ENCODE peak calls at places on chromosomes 12 and 14, in nine cellular contexts. P, H, B, M, X, Y, Q, U and E are unnamed samples.
A peak's percentile ranks its signal among the peaks of the same experiment; 100 is the strongest.

GRCh38 chr14:61565181-61565580 is 130.1 kb upstream of the HIF1A start:
- DNase-seq in U (no peak), Q (no peak), M (no peak), B (no peak), H (no peak), Y (no peak), X (no peak), P (no peak), E (no peak)

GRCh38 chr12:79378496-79378895 is 312.3 kb downstream of the PAWR start:
- DNase-seq in M (no peak), Y (no peak), U (no peak), P (no peak), X (no peak), H (no peak), B (no peak), Q (no peak), E (no peak)

GRCh38 chr12:7155471-7156034 is 25.4 kb downstream of the CLSTN3 start:
- DNase-seq in X (no peak), M (peak; percentile 45), H (peak; percentile 83), U (no peak), B (no peak), P (no peak), Y (no peak), Q (no peak), E (no peak)

GRCh38 chr14:75978249-75978731 is 3.5 kb downstream of the TGFB3 start:
- DNase-seq in U (no peak), M (peak; percentile 56), H (peak; percentile 33), Y (no peak), X (no peak), B (no peak), P (no peak), Q (no peak), E (no peak)

GRCh38 chr12:47742253-47742825 is 16.3 kb downstream of the RAPGEF3 start:
- DNase-seq in X (no peak), B (no peak), U (peak; percentile 76), M (peak; percentile 95), Q (peak; percentile 60), P (peak; percentile 68), Y (peak; percentile 69), H (peak; percentile 64), E (no peak)

GRCh38 chr12:113232787-113233585 is 11.7 kb downstream of the TPCN1 start:
- DNase-seq in B (no peak), H (peak; percentile 34), U (peak; percentile 70), M (peak; percentile 96), Y (peak; percentile 82), P (no peak), Q (no peak), X (peak; percentile 86), E (no peak)

GRCh38 chr14:64702493-64703392 is 1.5 kb upstream of the PLEKHG3 start:
- DNase-seq in Y (no peak), P (no peak), Q (no peak), B (no peak), H (peak; percentile 68), M (peak; percentile 96), U (peak; percentile 73), X (no peak), E (no peak)

GRCh38 chr12:106106892-106107291 is 31.9 kb downstream of the NUAK1 start:
- DNase-seq in X (no peak), P (no peak), Y (no peak), B (peak; percentile 67), M (peak; percentile 75), U (no peak), H (peak; percentile 94), Q (no peak), E (no peak)

GRCh38 chr12:68495666-68496065 is 115.0 kb upstream of the RAP1B start:
- DNase-seq in H (no peak), B (peak; percentile 32), Q (no peak), Y (no peak), X (no peak), P (no peak), U (no peak), M (no peak), E (no peak)

GRCh38 chr14:32654106-32654505 is 284.6 kb upstream of the NPAS3 start:
- DNase-seq in Y (no peak), H (no peak), X (no peak), P (no peak), Q (no peak), M (no peak), B (peak; percentile 34), U (no peak), E (no peak)

GRCh38 chr14:53062856-53063255 is 90.3 kb downstream of the DDHD1 start:
- DNase-seq in Q (no peak), X (no peak), B (no peak), H (no peak), P (no peak), Y (no peak), U (no peak), M (no peak), E (no peak)

GRCh38 chr12:124621296-124621660 is 53.9 kb upstream of the NCOR2 start:
- DNase-seq in B (no peak), Q (no peak), U (no peak), P (peak; percentile 78), M (peak; percentile 85), X (no peak), Y (peak; percentile 89), H (no peak), E (no peak)

GRCh38 chr12:132593521-132593920 is 16.9 kb downstream of the LRCOL1 start:
- DNase-seq in P (peak; percentile 35), Y (no peak), H (no peak), B (no peak), X (no peak), Q (no peak), U (no peak), M (no peak), E (no peak)

GRCh38 chr12:132593938-132594358 is 16.4 kb downstream of the LRCOL1 start:
- DNase-seq in P (peak; percentile 91), M (peak; percentile 94), Q (peak; percentile 89), B (peak; percentile 94), Y (peak; percentile 93), H (peak; percentile 96), U (peak; percentile 92), X (peak; percentile 48), E (peak; percentile 74)

GRCh38 chr12:132595183-132595582 is 15.2 kb downstream of the LRCOL1 start:
- DNase-seq in X (no peak), P (no peak), H (no peak), Q (no peak), U (no peak), M (no peak), Y (no peak), B (no peak), E (no peak)

GRCh38 chr12:132597333-132598283 is 12.8 kb downstream of the LRCOL1 start:
- DNase-seq in Y (no peak), P (peak; percentile 58), U (peak; percentile 72), M (peak; percentile 79), Q (no peak), H (no peak), B (peak; percentile 61), X (no peak), E (peak; percentile 35)

GRCh38 chr12:132596016-132596415 is 14.4 kb downstream of the LRCOL1 start:
- DNase-seq in B (peak; percentile 69), P (no peak), Y (peak; percentile 50), H (no peak), U (no peak), X (no peak), M (peak; percentile 66), Q (no peak), E (no peak)
- TF ChIP-seq CTCF in B (no peak), P (no peak), Y (no peak), H (no peak), U (no peak), X (no peak), M (no peak), Q (no peak), E (no peak)

GRCh38 chr12:100128509-100128908 is 14.2 kb downstream of the BLTP3B start:
- DNase-seq in H (peak; percentile 77), B (peak; percentile 54), Q (no peak), M (peak; percentile 88), Y (peak; percentile 37), U (peak; percentile 14), P (no peak), X (no peak), E (no peak)
- TF ChIP-seq CTCF in H (peak; percentile 19), B (peak; percentile 44), Q (peak; percentile 17), M (peak; percentile 71), Y (peak; percentile 41), U (no peak), P (no peak), X (peak; percentile 13), E (peak; percentile 53)

DNA sequence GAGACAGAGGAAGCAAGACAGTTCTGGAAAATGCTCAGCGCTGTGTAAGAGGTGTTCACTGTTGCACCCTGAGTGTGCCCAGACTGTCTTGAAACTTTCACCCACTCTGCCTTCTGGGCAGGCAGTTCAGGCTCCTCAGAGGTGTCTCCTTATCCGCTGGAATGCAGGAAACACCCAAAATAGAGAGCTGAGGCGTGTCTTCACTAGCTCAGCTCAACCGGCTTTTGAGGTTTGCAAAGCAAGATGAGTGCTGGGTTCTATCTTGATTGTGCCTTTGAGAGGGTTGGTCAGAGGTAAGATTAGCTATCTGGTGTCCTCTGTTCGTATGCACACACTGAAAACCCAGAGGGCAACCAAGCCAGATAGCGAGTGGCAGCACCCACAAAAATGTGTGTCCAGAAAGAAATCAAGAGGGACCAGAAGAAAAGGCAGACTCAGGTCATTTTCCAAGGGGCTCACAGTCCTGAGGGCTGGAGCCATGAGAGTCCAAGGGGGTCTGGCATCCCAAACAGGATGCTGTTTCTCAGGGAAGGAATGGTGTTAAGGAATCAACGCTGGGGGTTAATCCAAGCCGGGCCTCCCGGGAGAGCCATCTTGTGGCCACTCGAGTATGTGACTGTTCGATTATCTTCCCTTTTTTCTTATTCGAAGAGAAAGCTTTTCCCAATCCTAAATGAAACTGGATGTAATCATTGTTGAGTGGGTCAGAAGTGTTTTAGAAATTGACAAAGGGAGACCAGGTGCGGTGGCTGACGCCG is 47.1 kb downstream of the TBX3 start:
- DNase-seq in P (no peak), Y (no peak), M (peak; percentile 87), Q (no peak), X (no peak), H (peak; percentile 24), U (no peak), B (peak; percentile 24), E (no peak)
- TF ChIP-seq CTCF in P (no peak), Y (peak; percentile 29), M (peak; percentile 78), Q (peak; percentile 26), X (no peak), H (peak; percentile 34), U (peak; percentile 7), B (peak; percentile 54), E (peak; percentile 39)

GRCh38 chr14:24300326-24300980 is 803 bp downstream of the NOP9 start:
- DNase-seq in Y (no peak), U (no peak), P (no peak), B (no peak), Q (no peak), H (no peak), M (no peak), X (no peak), E (no peak)

GRCh38 chr14:24298892-24299254 is 707 bp downstream of the DHRS1 start:
- DNase-seq in H (peak; percentile 91), U (no peak), P (no peak), B (peak; percentile 81), Y (peak; percentile 53), X (no peak), M (peak; percentile 63), Q (no peak), E (no peak)

GRCh38 chr14:24299255-24300191 is at the start of the genes DHRS1 and NOP9:
- DNase-seq in H (peak; percentile 91), U (peak; percentile 96), P (peak; percentile 93), Y (peak; percentile 95), M (peak; percentile 97), X (peak; percentile 93), B (peak; percentile 86), Q (peak; percentile 95), E (peak; percentile 44)

GRCh38 chr14:24296341-24297157 is 3.0 kb downstream of the DHRS1 start:
- DNase-seq in U (peak; percentile 54), Y (peak; percentile 73), P (peak; percentile 51), X (peak; percentile 58), B (peak; percentile 90), M (peak; percentile 84), Q (peak; percentile 59), H (peak; percentile 93), E (peak; percentile 68)

GRCh38 chr14:24297190-24297964 is 2.2 kb downstream of the DHRS1 start:
- DNase-seq in U (no peak), Y (no peak), B (no peak), P (no peak), Q (no peak), H (peak; percentile 71), M (no peak), X (no peak), E (no peak)
- TF ChIP-seq CTCF in U (peak; percentile 36), Y (peak; percentile 55), B (peak; percentile 44), P (no peak), Q (peak; percentile 48), H (peak; percentile 43), M (peak; percentile 75), X (peak; percentile 26), E (peak; percentile 30)